ENCODE peak calls at places on chromosome 9, in nine cellular contexts. C is substantia nigra; X is T-helper 17 cell; E is iPS-NIHi11; J is Right ventricle myocardium superior; M is RCC 7860; L is adrenal gland; F is Jurkat, Clone E6-1; B is coronary artery. O is an unnamed sample.
A peak's percentile ranks its signal among the peaks of the same experiment; 100 is the strongest.

GRCh38 chr9:98173181-98173580 is 19.3 kb downstream of the CORO2A start:
- DNase-seq in C (no peak), X (no peak), E (no peak), J (no peak), M (no peak), L (no peak), F (no peak), B (no peak), O (no peak)

GRCh38 chr9:37529111-37529510 is 43.4 kb downstream of the POLR1E start:
- DNase-seq in C (no peak), X (peak; percentile 62), E (peak; percentile 46), J (no peak), M (no peak), L (no peak), F (no peak), B (no peak), O (peak; percentile 26)

GRCh38 chr9:92097997-92098482 is 17.2 kb downstream of the SPTLC1 start:
- DNase-seq in C (peak; percentile 82), X (peak; percentile 13), E (no peak), J (peak; percentile 80), M (no peak), L (peak; percentile 93), F (no peak), B (peak; percentile 85), O (no peak)

GRCh38 chr9:125617087-125617486 is 89.9 kb downstream of the MAPKAP1 start:
- DNase-seq in C (no peak), X (no peak), E (no peak), J (no peak), M (no peak), L (no peak), F (no peak), B (no peak), O (no peak)

GRCh38 chr9:121336705-121337104 is 33.3 kb downstream of the STOM start:
- DNase-seq in C (no peak), X (no peak), E (no peak), J (no peak), M (no peak), L (no peak), F (no peak), B (no peak), O (no peak)

GRCh38 chr9:38024036-38024681 is 44.9 kb downstream of the SHB start:
- DNase-seq in C (peak; percentile 33), X (no peak), E (no peak), J (no peak), M (no peak), L (peak; percentile 49), F (no peak), B (no peak), O (no peak)

GRCh38 chr9:119370816-119371215 is 1.6 kb upstream of the BRINP1 start:
- DNase-seq in C (no peak), X (no peak), E (peak; percentile 74), J (peak; percentile 45), M (peak; percentile 21), L (peak; percentile 60), F (no peak), B (no peak), O (no peak)

GRCh38 chr9:6055213-6055612 is 39.8 kb upstream of the RANBP6 start:
- DNase-seq in C (peak; percentile 2), X (no peak), E (peak; percentile 53), J (no peak), M (peak; percentile 53), L (peak; percentile 76), F (peak; percentile 89), B (no peak), O (no peak)

GRCh38 chr9:19156026-19156474 is 28.8 kb upstream of the PLIN2 start:
- DNase-seq in C (no peak), X (no peak), E (no peak), J (no peak), M (no peak), L (no peak), F (peak; percentile 61), B (no peak), O (no peak)

GRCh38 chr9:127034691-127035090 is 87.7 kb downstream of the ANGPTL2 start:
- DNase-seq in C (no peak), X (no peak), E (no peak), J (no peak), M (no peak), L (no peak), F (no peak), B (no peak), O (no peak)

GRCh38 chr9:35398651-35399335 is 91.1 kb upstream of the RUSC2 start:
- DNase-seq in C (no peak), X (no peak), E (no peak), J (no peak), M (no peak), L (no peak), F (no peak), B (no peak), O (no peak)

GRCh38 chr9:90775657-90776056 is 26.0 kb upstream of the SYK start:
- DNase-seq in C (no peak), X (no peak), E (no peak), J (no peak), M (no peak), L (no peak), F (no peak), B (no peak), O (no peak)

GRCh38 chr9:128724744-128725211 is 851 bp upstream of the ZDHHC12 start:
- DNase-seq in C (peak; percentile 20), X (peak; percentile 41), E (peak; percentile 79), J (peak; percentile 83), M (peak; percentile 69), L (peak; percentile 78), F (peak; percentile 37), B (no peak), O (no peak)

GRCh38 chr9:111719541-111719940 is 58.1 kb downstream of the GNG10 start:
- DNase-seq in C (no peak), X (no peak), E (no peak), J (no peak), M (no peak), L (no peak), F (no peak), B (no peak), O (no peak)

GRCh38 chr9:114906922-114907571 is 23.3 kb downstream of the TNFSF8 start:
- DNase-seq in C (no peak), X (no peak), E (peak; percentile 67), J (no peak), M (peak; percentile 26), L (no peak), F (no peak), B (no peak), O (no peak)

GRCh38 chr9:137464291-137464999 is 5.3 kb upstream of the NSMF start:
- DNase-seq in C (no peak), X (no peak), E (no peak), J (peak; percentile 42), M (no peak), L (no peak), F (no peak), B (peak; percentile 65), O (no peak)

GRCh38 chr9:89179535-89179919 is 909 bp upstream of the SHC3 start:
- DNase-seq in C (no peak), X (no peak), E (no peak), J (no peak), M (peak; percentile 10), L (no peak), F (no peak), B (no peak), O (no peak)